ENCODE peak calls at places on chromosome 3, in seven cellular contexts. R is SJSA1, B is GM23248, L is colonic mucosa, E is aorta, F is adrenal gland, H is sigmoid colon. K is an unnamed sample.

GRCh38 chr3:95151590-95151989 is 1088.7 kb downstream of the NSUN3 start:
- DNase-seq in R (no peak), B (no peak), L (no peak), E (no peak), F (no peak), H (no peak), K (no peak)

GRCh38 chr3:152505926-152506325 is 237.2 kb downstream of the MBNL1 start:
- DNase-seq in R (no peak), B (no peak), L (no peak), E (no peak), F (no peak), H (no peak), K (no peak)

GRCh38 chr3:114151091-114151490 is 27.8 kb downstream of the DRD3 start:
- DNase-seq in R (no peak), B (no peak), L (no peak), E (no peak), F (no peak), H (no peak), K (no peak)

GRCh38 chr3:117003501-117003900 is 293.9 kb downstream of the TUSC7 start:
- DNase-seq in R (no peak), B (no peak), L (no peak), E (no peak), F (no peak), H (no peak), K (no peak)

GRCh38 chr3:182626484-182627467 is 166.5 kb upstream of the ATP11B start:
- DNase-seq in R (no peak), B (no peak), L (no peak), E (no peak), F (no peak), H (no peak), K (no peak)

GRCh38 chr3:117526485-117527079 is 817.0 kb downstream of the TUSC7 start:
- DNase-seq in R (no peak), B (peak; percentile 57), L (peak; percentile 27), E (peak; percentile 44), F (peak; percentile 36), H (no peak), K (no peak)

GRCh38 chr3:112640864-112641751 is at the start of gene CCDC80:
- DNase-seq in R (no peak), B (peak; percentile 84), L (no peak), E (no peak), F (no peak), H (peak; percentile 71), K (no peak)

GRCh38 chr3:72008226-72008996 is 223.5 kb upstream of the PROK2 start:
- DNase-seq in R (no peak), B (peak; percentile 91), L (no peak), E (no peak), F (no peak), H (no peak), K (no peak)

GRCh38 chr3:133591271-133591742 is 17.8 kb downstream of the CDV3 start:
- DNase-seq in R (no peak), B (peak; percentile 82), L (no peak), E (no peak), F (no peak), H (no peak), K (no peak)

GRCh38 chr3:48565186-48565585 is 1.6 kb upstream of the UCN2 start:
- DNase-seq in R (no peak), B (no peak), L (no peak), E (no peak), F (no peak), H (no peak), K (no peak)

GRCh38 chr3:9901967-9902366 is 681 bp upstream of the IL17RE start:
- DNase-seq in R (no peak), B (no peak), L (no peak), E (no peak), F (no peak), H (no peak), K (no peak)

GRCh38 chr3:159266779-159267178 is 464.9 kb downstream of the MFSD1 start:
- DNase-seq in R (no peak), B (peak; percentile 35), L (peak; percentile 38), E (no peak), F (no peak), H (no peak), K (no peak)

GRCh38 chr3:172749201-172749965 is 1.1 kb upstream of the ECT2 start:
- DNase-seq in R (peak; percentile 79), B (peak; percentile 96), L (peak; percentile 48), E (no peak), F (no peak), H (no peak), K (no peak)

GRCh38 chr3:140180603-140181002 is 245.6 kb downstream of the CLSTN2 start:
- DNase-seq in R (no peak), B (no peak), L (no peak), E (no peak), F (no peak), H (no peak), K (no peak)

GRCh38 chr3:69869643-69870042 is 129.9 kb upstream of the SAMMSON start:
- DNase-seq in R (no peak), B (peak; percentile 16), L (no peak), E (no peak), F (no peak), H (no peak), K (no peak)

GRCh38 chr3:161576733-161577510 is 80.3 kb downstream of the OTOL1 start:
- DNase-seq in R (no peak), B (peak; percentile 3), L (no peak), E (no peak), F (no peak), H (no peak), K (no peak)

GRCh38 chr3:15781131-15781530 is 16.6 kb downstream of the ANKRD28 start:
- DNase-seq in R (no peak), B (peak; percentile 56), L (no peak), E (no peak), F (no peak), H (no peak), K (no peak)
- H3K4me1 ChIP-seq in R (peaks cover 43% of the 10 kb centered on the region), B (peaks cover 50% of the 10 kb centered on the region), L (no peaks in the 10 kb centered on the region), E (no peaks in the 10 kb centered on the region), F (no peaks in the 10 kb centered on the region), H (peaks cover 18% of the 10 kb centered on the region), K (peaks cover 8% of the 10 kb centered on the region)

DNA sequence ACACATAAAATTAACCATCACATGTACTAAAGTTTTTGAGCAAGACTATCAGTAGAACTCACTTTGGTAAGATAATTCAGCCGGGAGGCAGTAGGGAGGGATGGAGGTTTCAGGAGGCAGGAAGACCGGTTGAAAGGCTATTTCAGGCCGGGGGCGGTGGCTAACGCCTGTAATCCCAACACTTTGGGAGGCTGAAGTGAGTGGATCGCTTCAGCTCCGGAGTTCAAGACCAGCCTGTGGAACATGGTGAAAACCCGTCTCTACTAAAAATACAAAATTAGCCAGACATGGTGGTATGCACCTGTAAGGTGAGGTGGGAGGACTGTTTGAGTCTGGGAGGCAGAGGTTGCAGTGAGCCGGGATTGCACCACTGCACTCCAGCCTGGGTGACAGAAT is 44.1 kb downstream of the SH3BP5 start:
- DNase-seq in R (no peak), B (no peak), L (no peak), E (no peak), F (no peak), H (peak; percentile 19), K (no peak)
- H3K4me1 ChIP-seq in R (peaks cover 47% of the 10 kb centered on the region), B (peaks cover 10% of the 10 kb centered on the region), L (no peaks in the 10 kb centered on the region), E (no peaks in the 10 kb centered on the region), F (peaks cover 47% of the 10 kb centered on the region), H (peaks cover 25% of the 10 kb centered on the region), K (peaks cover 5% of the 10 kb centered on the region)

GRCh38 chr3:13023251-13024055 is 49.8 kb downstream of the IQSEC1 start:
- DNase-seq in R (no peak), B (peak; percentile 32), L (no peak), E (peak; percentile 50), F (no peak), H (no peak), K (peak; percentile 82)
- H3K4me1 ChIP-seq in R (no peaks in the 10 kb centered on the region), B (peaks cover 44% of the 10 kb centered on the region), L (no peaks in the 10 kb centered on the region), E (no peaks in the 10 kb centered on the region), F (peaks cover 39% of the 10 kb centered on the region), H (peaks cover 14% of the 10 kb centered on the region), K (peaks cover 58% of the 10 kb centered on the region)

GRCh38 chr3:61668317-61668864 is 107.0 kb downstream of the PTPRG start:
- DNase-seq in R (no peak), B (no peak), L (no peak), E (no peak), F (no peak), H (no peak), K (no peak)
- H3K4me1 ChIP-seq in R (peaks cover 14% of the 10 kb centered on the region), B (peaks cover 11% of the 10 kb centered on the region), L (peaks cover 5% of the 10 kb centered on the region), E (peaks cover 4% of the 10 kb centered on the region), F (no peaks in the 10 kb centered on the region), H (peaks cover 41% of the 10 kb centered on the region), K (peaks cover 3% of the 10 kb centered on the region)

GRCh38 chr3:38029400-38030125 is at the start of gene PLCD1:
- DNase-seq in R (peak; percentile 60), B (peak; percentile 87), L (peak; percentile 80), E (peak; percentile 93), F (peak; percentile 69), H (peak; percentile 90), K (peak; percentile 85)

GRCh38 chr3:38030126-38031021 is 932 bp upstream of the PLCD1 start:
- DNase-seq in R (no peak), B (peak; percentile 26), L (no peak), E (no peak), F (no peak), H (no peak), K (peak; percentile 37)

GRCh38 chr3:38027466-38028465 is 1.7 kb downstream of the PLCD1 start:
- DNase-seq in R (no peak), B (no peak), L (no peak), E (no peak), F (peak; percentile 14), H (no peak), K (no peak)

GRCh38 chr3:38028621-38029361 is 651 bp downstream of the PLCD1 start:
- DNase-seq in R (no peak), B (peak; percentile 70), L (peak; percentile 37), E (no peak), F (no peak), H (no peak), K (peak; percentile 34)

GRCh38 chr3:38026856-38027255 is 2.6 kb downstream of the PLCD1 start:
- DNase-seq in R (no peak), B (no peak), L (no peak), E (no peak), F (no peak), H (no peak), K (no peak)
- H3K4me1 ChIP-seq in R (peaks cover 19% of the 10 kb centered on the region), B (peaks cover 29% of the 10 kb centered on the region), L (peaks cover 12% of the 10 kb centered on the region), E (peaks cover 1% of the 10 kb centered on the region), F (peaks cover 23% of the 10 kb centered on the region), H (peaks cover 36% of the 10 kb centered on the region), K (peaks cover 32% of the 10 kb centered on the region)

GRCh38 chr3:30686799-30687198 is 80.4 kb downstream of the TGFBR2 start:
- DNase-seq in R (no peak), B (no peak), L (no peak), E (no peak), F (no peak), H (no peak), K (no peak)
- H3K4me1 ChIP-seq in R (peaks cover 23% of the 10 kb centered on the region), B (peaks cover 49% of the 10 kb centered on the region), L (peaks cover 8% of the 10 kb centered on the region), E (peaks cover 14% of the 10 kb centered on the region), F (peaks cover 46% of the 10 kb centered on the region), H (peaks cover 100% of the 10 kb centered on the region), K (peaks cover 72% of the 10 kb centered on the region)

K was measured in heart left ventricle.